ENCODE peak calls at places on chromosomes 7 and 10, in eight cellular contexts. X, G, E, Q, S, J, C and N are unnamed samples.

GRCh38 chr7:69367785-69368184 is 230.5 kb upstream of the AUTS2 start:
- DNase-seq in X (no peak), G (no peak), E (no peak), Q (no peak), S (no peak), J (no peak), C (no peak), N (no peak)

GRCh38 chr10:132973903-132974241 is 31.5 kb upstream of the CFAP46 start:
- DNase-seq in X (no peak), G (no peak), E (no peak), Q (no peak), S (no peak), J (no peak), C (peak; percentile 13), N (no peak)

GRCh38 chr10:96511044-96511945 is 2.4 kb downstream of the TLL2 start:
- DNase-seq in X (peak; percentile 87), G (no peak), E (peak; percentile 20), Q (peak; percentile 45), S (peak; percentile 8), J (peak; percentile 59), C (peak; percentile 39), N (no peak)

GRCh38 chr7:7148799-7149481 is 33.4 kb upstream of the C1GALT1 start:
- DNase-seq in X (peak; percentile 22), G (no peak), E (no peak), Q (no peak), S (no peak), J (no peak), C (no peak), N (no peak)

GRCh38 chr7:414681-415560 is 104.7 kb downstream of the PDGFA start:
- DNase-seq in X (no peak), G (no peak), E (no peak), Q (no peak), S (no peak), J (no peak), C (no peak), N (no peak)

GRCh38 chr7:27364344-27364758 is 121.7 kb downstream of the EVX1 start:
- DNase-seq in X (no peak), G (peak; percentile 85), E (no peak), Q (no peak), S (no peak), J (no peak), C (peak; percentile 65), N (peak; percentile 63)

GRCh38 chr7:117124585-117125220 is 171.4 kb downstream of the ST7 start:
- DNase-seq in X (no peak), G (peak; percentile 71), E (peak; percentile 86), Q (peak; percentile 21), S (peak; percentile 90), J (peak; percentile 32), C (peak; percentile 79), N (peak; percentile 68)

GRCh38 chr10:96496281-96496925 is 17.3 kb downstream of the TLL2 start:
- DNase-seq in X (no peak), G (no peak), E (no peak), Q (no peak), S (peak; percentile 14), J (no peak), C (no peak), N (no peak)

GRCh38 chr7:157464971-157465481 is 128.2 kb downstream of the DNAJB6 start:
- DNase-seq in X (peak; percentile 1), G (no peak), E (no peak), Q (no peak), S (no peak), J (no peak), C (no peak), N (no peak)

GRCh38 chr10:60139290-60139689 is 232.9 kb upstream of the CCDC6 start:
- DNase-seq in X (no peak), G (no peak), E (no peak), Q (no peak), S (no peak), J (no peak), C (no peak), N (no peak)

GRCh38 chr10:7417103-7417623 is 6.3 kb upstream of the SFMBT2 start:
- DNase-seq in X (no peak), G (no peak), E (no peak), Q (no peak), S (peak; percentile 74), J (peak; percentile 55), C (no peak), N (no peak)

GRCh38 chr10:79223001-79223345 is 124.3 kb upstream of the PPIF start:
- DNase-seq in X (no peak), G (no peak), E (no peak), Q (no peak), S (no peak), J (no peak), C (no peak), N (no peak)

GRCh38 chr10:34999532-34999931 is 90.6 kb downstream of the CUL2 start:
- DNase-seq in X (no peak), G (no peak), E (no peak), Q (no peak), S (no peak), J (no peak), C (no peak), N (no peak)